ENCODE peak calls at places on chromosomes 2 and 18, in eight cellular contexts. Z is GM20000; S is stomach; C is HFF-Myc; O is progenitor cell of endocrine pancreas; Q is lower leg skin; B is A549; K is CD4-positive, alpha-beta T cell. I is an unnamed sample.
A peak's percentile ranks its signal among the peaks of the same experiment; 100 is the strongest.

GRCh38 chr2:28681216-28681981 is 70.2 kb upstream of the PPP1CB start:
- DNase-seq in Z (peak; percentile 81), S (no peak), C (no peak), O (no peak), Q (no peak), B (no peak), K (peak; percentile 29), I (peak; percentile 82)

GRCh38 chr2:120984046-120984445 is 248.4 kb downstream of the GLI2 start:
- DNase-seq in Z (no peak), S (no peak), C (no peak), O (no peak), Q (no peak), B (no peak), K (no peak), I (no peak)

GRCh38 chr2:117794668-117795067 is 19.8 kb upstream of the DDX18 start:
- DNase-seq in Z (no peak), S (no peak), C (no peak), O (no peak), Q (no peak), B (no peak), K (no peak), I (no peak)

GRCh38 chr18:74791501-74792188 is 194.0 kb downstream of the ZNF407 start:
- DNase-seq in Z (no peak), S (no peak), C (no peak), O (no peak), Q (no peak), B (no peak), K (no peak), I (no peak)

GRCh38 chr2:161077367-161078210 is 82.6 kb upstream of the TANK start:
- DNase-seq in Z (peak; percentile 31), S (no peak), C (no peak), O (no peak), Q (peak; percentile 42), B (no peak), K (peak; percentile 54), I (peak; percentile 15)

GRCh38 chr2:121160366-121160765 is 124.6 kb downstream of the TFCP2L1 start:
- DNase-seq in Z (no peak), S (no peak), C (no peak), O (no peak), Q (no peak), B (no peak), K (no peak), I (no peak)

GRCh38 chr2:216081487-216082387 is at the start of the genes PECR and TMEM169:
- DNase-seq in Z (peak; percentile 91), S (peak; percentile 80), C (no peak), O (peak; percentile 68), Q (peak; percentile 69), B (peak; percentile 94), K (peak; percentile 52), I (peak; percentile 90)

GRCh38 chr2:56008661-56009411 is 85.3 kb upstream of the EFEMP1 start:
- DNase-seq in Z (no peak), S (no peak), C (peak; percentile 89), O (no peak), Q (peak; percentile 29), B (no peak), K (no peak), I (no peak)

GRCh38 chr18:59056706-59057492 is 82.8 kb upstream of the SEC11C start:
- DNase-seq in Z (peak; percentile 45), S (peak; percentile 85), C (peak; percentile 45), O (peak; percentile 72), Q (no peak), B (no peak), K (peak; percentile 36), I (peak; percentile 42)

GRCh38 chr2:120825370-120826259 is 89.9 kb downstream of the GLI2 start:
- DNase-seq in Z (no peak), S (no peak), C (peak; percentile 80), O (no peak), Q (no peak), B (no peak), K (no peak), I (no peak)

DNA sequence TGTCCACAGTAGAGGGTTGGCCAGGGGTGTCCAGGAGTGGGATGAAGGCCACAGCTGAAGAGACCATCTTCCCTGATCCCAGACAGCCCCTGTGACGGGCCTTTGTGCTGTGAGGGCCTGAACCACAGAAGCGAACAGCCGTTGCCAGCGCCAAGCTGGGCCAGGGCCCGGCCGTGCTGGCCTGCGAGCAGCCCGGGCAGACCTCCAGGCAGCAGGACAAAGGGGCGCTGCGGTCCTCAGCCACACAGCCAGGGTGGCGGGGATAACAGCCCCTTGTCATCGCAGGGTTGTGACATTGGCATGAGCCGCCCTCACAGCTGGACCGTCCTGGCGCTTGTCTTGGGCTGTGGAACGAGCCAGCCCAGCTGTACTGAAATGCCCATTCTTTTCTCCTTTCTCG is 161.1 kb downstream of the FAM210A start:
- DNase-seq in Z (no peak), S (no peak), C (no peak), O (no peak), Q (no peak), B (no peak), K (no peak), I (no peak)
- TF ChIP-seq CTCF in Z (no peak), S (no peak), C (no peak), O (no peak), Q (no peak), B (no peak), K (no peak), I (no peak)

DNA sequence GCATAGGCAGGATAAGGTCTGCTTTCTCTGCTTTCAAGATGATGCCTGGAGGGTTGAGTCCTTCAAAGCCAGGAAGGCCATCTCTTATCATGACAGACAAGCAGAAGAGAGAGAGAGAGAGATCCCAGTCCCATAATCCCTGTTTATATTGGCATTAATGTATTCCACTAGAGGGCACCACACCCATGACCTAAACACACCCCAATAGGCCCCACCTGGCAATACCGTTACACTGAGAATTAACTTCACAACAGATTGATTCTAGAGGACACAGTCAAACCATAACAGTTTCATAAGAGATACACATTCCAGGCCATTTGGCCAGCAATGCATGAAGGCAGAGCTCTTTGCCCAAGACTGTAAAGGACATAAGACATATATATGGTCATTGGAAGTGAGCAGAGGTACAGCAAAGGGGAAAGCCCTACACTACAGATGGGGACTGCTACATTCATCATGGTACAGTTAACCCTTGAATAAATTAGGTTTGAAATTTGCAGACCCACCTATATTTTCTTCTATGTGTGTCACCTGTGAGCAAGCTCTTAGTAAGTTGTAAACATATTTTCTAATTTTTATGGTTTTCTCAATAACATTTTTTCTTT is 1516.1 kb downstream of the RPIA start:
- DNase-seq in Z (peak; percentile 8), S (no peak), C (no peak), O (no peak), Q (no peak), B (peak; percentile 18), K (no peak), I (peak; percentile 12)
- TF ChIP-seq CTCF in Z (peak; percentile 15), S (no peak), C (no peak), O (peak; percentile 40), Q (no peak), B (peak; percentile 43), K (no peak), I (peak; percentile 39)

GRCh38 chr18:77762632-77763031 is 513.0 kb downstream of the GALR1 start:
- DNase-seq in Z (no peak), S (no peak), C (no peak), O (no peak), Q (no peak), B (no peak), K (no peak), I (no peak)

GRCh38 chr18:77763530-77763929 is 513.9 kb downstream of the GALR1 start:
- DNase-seq in Z (no peak), S (no peak), C (no peak), O (no peak), Q (no peak), B (no peak), K (no peak), I (no peak)

GRCh38 chr18:77766421-77766820 is 516.8 kb downstream of the GALR1 start:
- DNase-seq in Z (no peak), S (no peak), C (no peak), O (no peak), Q (no peak), B (no peak), K (no peak), I (no peak)

GRCh38 chr18:77761332-77761731 is 511.7 kb downstream of the GALR1 start:
- DNase-seq in Z (no peak), S (no peak), C (no peak), O (no peak), Q (no peak), B (no peak), K (no peak), I (no peak)

DNA sequence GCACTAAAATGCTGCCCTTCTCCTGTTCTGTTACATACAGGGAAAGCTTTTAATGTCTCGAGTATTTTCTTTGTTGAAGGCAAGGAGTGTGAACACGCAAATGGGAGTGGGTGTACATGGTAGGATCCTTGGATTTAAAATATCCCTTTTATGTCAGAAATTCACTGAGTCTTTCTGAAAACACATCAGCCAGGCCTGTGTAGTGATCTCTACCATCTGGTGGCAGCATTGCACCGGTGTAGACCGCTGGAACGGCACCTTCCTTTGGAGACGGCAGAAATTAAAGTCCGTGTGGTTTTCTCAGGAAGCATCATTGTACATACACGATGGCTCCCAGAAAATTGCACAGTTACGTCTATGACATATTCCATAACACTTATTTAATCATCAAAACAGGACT is 515.8 kb downstream of the GALR1 start:
- DNase-seq in Z (no peak), S (no peak), C (no peak), O (peak; percentile 48), Q (no peak), B (peak; percentile 10), K (no peak), I (no peak)
- TF ChIP-seq CTCF in Z (peak; percentile 16), S (no peak), C (no peak), O (peak; percentile 74), Q (no peak), B (peak; percentile 42), K (no peak), I (peak; percentile 28)

GRCh38 chr2:85887566-85888019 is 1.2 kb downstream of the ST3GAL5 start:
- DNase-seq in Z (peak; percentile 40), S (peak; percentile 53), C (no peak), O (no peak), Q (peak; percentile 66), B (peak; percentile 43), K (peak; percentile 43), I (peak; percentile 35)
- TF ChIP-seq CTCF in Z (no peak), S (peak; percentile 21), C (no peak), O (no peak), Q (no peak), B (peak; percentile 25), K (no peak), I (no peak)

GRCh38 chr2:11430729-11431128 is 35.2 kb downstream of the E2F6 start:
- DNase-seq in Z (no peak), S (no peak), C (no peak), O (no peak), Q (peak; percentile 36), B (no peak), K (no peak), I (no peak)
- TF ChIP-seq CTCF in Z (no peak), S (no peak), C (no peak), O (no peak), Q (no peak), B (no peak), K (no peak), I (no peak)

I was measured in GM13977.